ENCODE peak calls at places on chromosomes 3 and 15, in five cellular contexts. R is lower lobe of right lung, W is GM12878, V is fibroblast of the aortic adventitia, P is A549. Z is an unnamed sample.

GRCh38 chr3:167125612-167126407 is 254.3 kb downstream of the ZBBX start:
- DNase-seq in R (no peak), W (no peak), V (no peak), P (no peak), Z (no peak)

GRCh38 chr3:186060222-186060621 is 48.7 kb downstream of the ETV5 start:
- DNase-seq in R (no peak), W (peak), V (no peak), P (no peak), Z (no peak)

GRCh38 chr15:29226431-29227216 is 43.0 kb downstream of the NSMCE3 start:
- DNase-seq in R (no peak), W (no peak), V (no peak), P (no peak), Z (peak)

GRCh38 chr3:185830018-185830797 is 5.4 kb upstream of the IGF2BP2 start:
- DNase-seq in R (no peak), W (no peak), V (no peak), P (no peak), Z (no peak)

GRCh38 chr3:38980972-38981371 is 70.8 kb downstream of the SCN11A start:
- DNase-seq in R (no peak), W (no peak), V (no peak), P (no peak), Z (no peak)

GRCh38 chr3:193593666-193594025 is 638 bp downstream of the OPA1 start:
- DNase-seq in R (no peak), W (no peak), V (peak), P (peak), Z (peak)

GRCh38 chr15:39925112-39925830 is 5.2 kb upstream of the GPR176 start:
- DNase-seq in R (no peak), W (no peak), V (peak), P (no peak), Z (peak)

GRCh38 chr15:77542491-77543001 is 90.2 kb downstream of the LINGO1 start:
- DNase-seq in R (no peak), W (no peak), V (peak), P (peak), Z (no peak)

GRCh38 chr3:172142074-172143059 is 103.0 kb downstream of the FNDC3B start:
- DNase-seq in R (no peak), W (peak), V (peak), P (peak), Z (no peak)

GRCh38 chr3:78186404-78186803 is 1146.5 kb downstream of the ROBO2 start:
- DNase-seq in R (no peak), W (no peak), V (no peak), P (no peak), Z (no peak)

GRCh38 chr3:33000698-33001385 is 49.4 kb downstream of the CCR4 start:
- DNase-seq in R (no peak), W (no peak), V (no peak), P (no peak), Z (no peak)

GRCh38 chr3:57961828-57962447 is 46.3 kb upstream of the FLNB start:
- DNase-seq in R (no peak), W (no peak), V (peak), P (peak), Z (no peak)

GRCh38 chr15:55226127-55226526 is 29.4 kb upstream of the RSL24D1 start:
- DNase-seq in R (no peak), W (no peak), V (no peak), P (no peak), Z (no peak)

GRCh38 chr3:126493731-126494130 is 18.0 kb upstream of the ZXDC start:
- DNase-seq in R (no peak), W (no peak), V (no peak), P (no peak), Z (no peak)

GRCh38 chr15:65939901-65940617 is 70.8 kb downstream of the RAB11A start:
- DNase-seq in R (no peak), W (no peak), V (peak), P (peak), Z (peak)

GRCh38 chr3:53921296-53921695 is 29.6 kb upstream of the SELENOK start:
- DNase-seq in R (no peak), W (no peak), V (peak), P (peak), Z (peak)

GRCh38 chr3:50388720-50389352 is 29.5 kb upstream of the TMEM115 start:
- DNase-seq in R (no peak), W (no peak), V (no peak), P (no peak), Z (no peak)

GRCh38 chr3:133301731-133302130 is 98.1 kb upstream of the BFSP2 start:
- DNase-seq in R (no peak), W (no peak), V (no peak), P (no peak), Z (no peak)

GRCh38 chr3:27930052-27930602 is 208.0 kb upstream of the EOMES start:
- DNase-seq in R (no peak), W (no peak), V (no peak), P (no peak), Z (no peak)

GRCh38 chr3:94928921-94929320 is 866.1 kb downstream of the NSUN3 start:
- DNase-seq in R (no peak), W (no peak), V (no peak), P (peak), Z (no peak)

GRCh38 chr3:72475258-72476138 is 372.7 kb downstream of the SHQ1 start:
- DNase-seq in R (no peak), W (no peak), V (no peak), P (no peak), Z (peak)

GRCh38 chr15:101438482-101439284 is 50.8 kb downstream of the PCSK6 start:
- DNase-seq in R (no peak), W (no peak), V (no peak), P (no peak), Z (peak)

DNA sequence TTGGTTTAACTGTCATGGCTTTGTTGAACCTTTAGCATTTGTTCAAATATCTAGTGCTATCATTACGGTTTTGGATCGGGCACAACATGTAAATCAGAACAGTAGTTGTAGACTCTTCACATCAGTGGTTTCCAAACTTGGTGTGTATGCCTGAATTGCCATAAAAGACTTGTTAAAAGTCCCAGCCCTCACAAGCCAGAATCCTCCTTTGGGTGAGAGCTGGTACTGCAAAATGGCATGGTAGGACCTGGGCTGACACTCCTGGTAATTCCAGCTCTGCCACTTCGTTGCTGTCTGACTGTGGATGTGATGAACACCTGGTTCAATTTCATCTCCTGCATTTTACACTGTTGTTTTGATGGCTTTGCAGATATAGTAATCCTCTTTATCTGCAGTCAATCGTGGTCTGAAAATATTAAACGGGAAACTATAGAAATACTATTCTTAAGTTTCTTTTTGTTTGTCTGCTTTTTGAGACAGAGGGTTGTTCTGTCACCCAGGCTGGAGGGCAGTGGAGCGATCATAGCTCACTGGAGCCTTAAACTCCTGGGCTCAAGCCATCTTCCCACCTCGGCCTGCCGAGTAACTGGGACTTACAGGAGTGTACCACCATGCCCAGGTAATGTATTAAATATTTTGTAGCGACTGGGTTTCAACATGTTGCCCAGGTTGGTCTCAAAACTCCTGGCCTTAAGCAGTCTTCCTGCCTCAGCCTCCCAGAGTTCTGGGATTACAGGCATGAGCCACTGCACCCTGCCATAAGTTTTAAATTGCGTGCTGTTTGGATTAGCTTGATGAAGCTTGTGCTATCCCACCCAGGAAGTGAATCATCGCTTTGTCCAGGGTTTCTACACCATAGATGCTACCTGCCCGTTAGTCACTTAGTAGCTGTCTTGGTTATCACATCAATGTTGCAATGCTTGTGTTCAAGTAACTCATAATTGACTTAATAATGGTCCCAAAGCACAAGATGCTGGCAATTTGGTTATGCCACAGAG is 61.6 kb downstream of the RAB7A start:
- DNase-seq in R (no peak), W (no peak), V (peak), P (peak), Z (no peak)
- TF ChIP-seq CTCF in R (peak), W (peak), V (peak), P (no peak), Z (peak)

DNA sequence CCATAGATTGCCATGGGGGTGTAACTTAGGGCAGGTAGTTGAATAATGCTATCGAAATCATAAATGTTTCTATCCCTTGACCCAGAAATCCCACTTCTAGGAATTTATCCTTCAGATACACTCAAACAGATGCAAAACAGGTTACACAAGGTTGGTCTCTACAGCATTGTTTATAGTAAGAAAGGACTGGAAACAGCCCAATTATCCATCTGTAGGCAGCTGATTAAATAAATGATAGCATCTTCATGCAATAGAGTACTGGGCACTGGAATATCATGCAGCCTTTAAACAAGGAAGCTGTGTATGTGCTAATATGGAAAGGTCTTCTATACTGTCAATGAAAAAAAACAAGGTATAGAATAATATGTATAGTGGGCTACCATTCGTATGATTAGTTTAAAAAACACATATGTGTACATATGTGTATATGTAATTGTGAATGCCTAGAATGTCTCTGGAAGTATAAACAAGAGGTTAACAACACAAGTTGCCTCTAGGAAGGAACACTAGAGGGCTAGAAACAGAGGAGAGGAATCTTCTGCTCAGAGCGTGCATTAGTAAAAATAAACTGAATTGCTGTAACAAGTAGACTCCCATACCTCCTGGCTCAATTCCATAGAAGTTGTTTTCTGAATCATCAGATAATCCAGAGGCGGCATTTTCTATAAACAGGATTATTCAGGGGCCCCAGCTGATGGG is 146.1 kb downstream of the TLE3 start:
- DNase-seq in R (no peak), W (no peak), V (peak), P (no peak), Z (no peak)
- TF ChIP-seq CTCF in R (no peak), W (no peak), V (no peak), P (no peak), Z (no peak)

DNA sequence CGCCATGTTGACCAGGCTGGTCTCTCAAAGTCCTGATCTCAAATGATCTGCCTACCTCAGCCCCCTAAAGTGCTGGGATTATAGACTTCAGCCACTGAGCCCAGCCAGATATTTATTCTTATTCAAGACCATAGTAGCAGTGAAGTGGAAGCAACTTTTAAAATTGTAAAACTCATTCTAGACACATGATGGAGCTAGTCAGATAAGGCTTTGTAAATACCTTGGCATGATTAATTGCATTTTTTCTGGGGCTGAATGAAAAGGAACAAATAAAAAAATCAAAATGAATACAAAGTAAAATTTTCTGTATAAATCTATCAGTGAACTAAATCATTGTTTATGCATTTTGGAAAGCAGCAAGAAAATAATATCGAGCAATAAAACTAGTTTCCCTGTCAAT is 4.1 kb upstream of the MYO1E start:
- DNase-seq in R (no peak), W (no peak), V (peak), P (peak), Z (no peak)
- TF ChIP-seq CTCF in R (no peak), W (peak), V (peak), P (peak), Z (peak)

DNA sequence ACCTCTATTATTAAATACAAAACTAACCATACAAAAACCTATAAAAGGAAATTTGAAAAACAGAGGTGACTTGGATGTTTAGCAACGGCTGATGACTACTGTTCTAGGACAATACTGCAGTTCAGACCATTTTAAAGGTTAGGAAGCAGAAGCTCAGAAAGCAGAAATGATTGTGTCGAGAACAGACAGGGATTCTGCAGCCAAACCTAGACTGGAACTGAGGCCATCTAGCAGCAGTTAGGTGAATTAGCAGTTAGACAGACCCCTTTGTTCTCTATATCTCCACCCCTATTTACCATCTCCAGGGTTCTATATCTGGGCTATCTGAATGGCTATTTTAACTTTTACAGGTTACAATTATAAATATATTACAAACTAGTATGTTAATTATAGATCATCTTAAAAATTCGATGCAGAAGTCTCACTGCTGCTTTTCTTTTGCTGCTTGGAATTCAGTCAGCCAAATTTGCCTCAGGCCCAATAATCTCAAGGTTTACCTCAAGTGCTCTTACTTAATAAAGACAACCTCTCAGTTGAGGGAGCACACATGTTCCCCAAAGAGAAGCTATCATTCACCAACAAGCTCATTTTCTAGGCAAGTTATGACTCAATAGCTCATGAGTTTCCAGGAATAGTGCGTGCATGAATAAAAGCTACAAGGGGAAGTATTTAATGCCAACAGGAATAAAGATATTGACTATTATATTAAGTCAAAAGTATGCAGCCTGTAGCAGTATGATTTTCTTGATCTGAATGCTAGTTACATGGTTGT is 9.3 kb upstream of the IL1RAP start:
- DNase-seq in R (no peak), W (no peak), V (peak), P (no peak), Z (no peak)
- TF ChIP-seq CTCF in R (peak), W (no peak), V (no peak), P (no peak), Z (no peak)

GRCh38 chr3:143851331-143852017 is 3.2 kb upstream of the SLC9A9 start:
- DNase-seq in R (no peak), W (no peak), V (no peak), P (no peak), Z (no peak)
- TF ChIP-seq CTCF in R (no peak), W (no peak), V (no peak), P (no peak), Z (no peak)

DNA sequence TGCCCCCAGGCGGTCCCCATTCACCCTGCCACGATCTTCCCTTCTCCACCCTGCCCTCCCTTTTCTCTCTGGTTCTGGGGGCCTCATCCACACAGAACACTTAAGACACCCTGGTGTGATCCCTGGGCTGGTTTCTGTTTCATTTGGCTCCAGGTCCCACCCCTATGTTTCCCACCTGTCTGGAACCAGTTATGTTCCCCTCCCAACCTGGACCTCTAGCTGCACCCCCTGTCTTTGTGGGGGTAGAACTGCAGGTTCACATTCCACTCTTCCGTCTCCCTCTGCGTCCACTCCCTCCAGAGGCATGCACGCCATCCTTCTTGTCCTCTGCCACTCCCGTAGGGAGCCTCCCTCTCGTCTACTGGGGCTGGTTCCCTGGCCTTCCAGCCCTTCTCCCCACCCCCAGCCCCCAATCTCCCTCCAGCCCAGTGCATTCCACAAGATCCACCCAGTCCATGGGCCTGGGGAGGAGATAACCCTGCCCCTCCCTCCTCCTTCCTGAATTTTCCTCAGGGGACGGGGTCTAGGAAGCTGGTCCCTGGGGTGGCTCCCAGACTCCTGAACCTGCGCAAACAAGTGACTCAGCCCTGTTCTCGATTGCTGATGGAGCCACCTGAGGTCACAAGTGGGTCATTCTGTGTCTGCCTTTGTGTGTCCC is 73.8 kb downstream of the ABTB1 start:
- DNase-seq in R (no peak), W (no peak), V (no peak), P (peak), Z (no peak)
- TF ChIP-seq CTCF in R (peak), W (no peak), V (peak), P (peak), Z (no peak)

GRCh38 chr3:59321881-59322540 is 272.2 kb upstream of the CFAP20DC start:
- DNase-seq in R (no peak), W (no peak), V (no peak), P (no peak), Z (no peak)

GRCh38 chr3:59327324-59327939 is 277.6 kb upstream of the CFAP20DC start:
- DNase-seq in R (no peak), W (no peak), V (peak), P (no peak), Z (peak)

DNA sequence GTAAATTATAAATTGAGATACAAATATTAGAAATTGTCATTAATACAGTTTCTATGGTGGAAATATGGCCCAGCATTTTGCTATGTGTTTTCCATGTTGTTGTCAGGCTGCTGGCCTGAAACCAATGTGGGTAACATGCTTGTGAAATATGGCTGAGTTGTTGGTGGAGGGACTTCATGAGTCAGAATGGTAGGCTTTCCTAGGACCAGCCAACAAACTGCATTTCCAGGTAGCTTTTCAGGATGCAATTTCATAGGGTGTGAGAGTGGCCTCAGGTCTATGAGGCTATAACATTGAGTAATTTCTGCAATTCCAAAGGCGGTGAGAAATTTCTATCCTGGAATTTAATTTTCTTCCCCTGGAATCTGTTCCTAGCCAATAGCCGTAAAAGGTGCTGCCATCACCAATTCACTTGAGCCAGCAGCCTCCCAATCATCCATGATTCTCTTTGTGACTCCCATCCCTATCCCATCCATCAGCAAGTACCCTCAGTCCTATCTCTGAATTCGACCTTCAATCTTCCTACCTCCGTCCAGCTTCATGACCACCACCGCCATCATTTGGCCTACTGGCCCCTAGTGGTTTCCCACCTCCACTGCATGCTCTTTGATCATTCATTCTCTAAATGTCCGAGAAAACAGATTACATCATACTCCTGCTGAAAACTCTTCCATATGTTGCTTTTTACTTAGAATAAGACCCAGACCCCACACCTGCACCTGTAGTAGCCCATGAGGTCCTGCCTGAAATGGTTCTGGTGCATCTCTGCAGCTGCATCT is 276.6 kb upstream of the CFAP20DC start:
- DNase-seq in R (no peak), W (no peak), V (no peak), P (peak), Z (no peak)
- TF ChIP-seq CTCF in R (no peak), W (no peak), V (peak), P (no peak), Z (peak)

DNA sequence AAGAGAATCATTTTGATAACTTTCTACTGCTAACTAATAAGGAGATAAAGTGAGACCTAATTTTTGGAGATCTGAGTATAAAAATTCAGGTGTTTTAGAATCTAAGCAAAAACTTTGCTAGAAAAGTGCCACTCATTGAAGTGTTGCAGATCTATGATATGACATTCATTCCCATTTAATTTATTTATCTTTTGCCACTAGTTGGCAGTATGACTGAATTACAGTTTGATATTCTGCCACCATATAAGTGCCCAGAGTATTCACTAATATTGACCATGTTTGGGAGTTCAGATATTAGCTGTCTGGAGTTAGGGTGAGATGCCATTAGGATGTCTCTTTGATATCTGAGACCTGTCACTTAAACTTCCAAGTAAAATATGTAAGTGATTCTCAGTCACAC is 251.3 kb upstream of the GBE1 start:
- DNase-seq in R (no peak), W (no peak), V (peak), P (no peak), Z (no peak)
- TF ChIP-seq CTCF in R (no peak), W (peak), V (peak), P (peak), Z (peak)

Z was measured in osteoblast.